ENCODE peak calls at places on chromosomes 5 and 9, in five cellular contexts. K is A549; Y is gastrocnemius medialis; O is activated CD8-positive, alpha-beta T cell treated with anti-CD3 and anti-CD28 coated beads for 36 hours; I is esophagus muscularis mucosa. E is an unnamed sample.

GRCh38 chr5:36790847-36791246 is 85.7 kb upstream of the NIPBL start:
- DNase-seq in K (no peak), Y (no peak), O (no peak), I (no peak), E (no peak)

GRCh38 chr9:89878003-89878411 is 273.2 kb downstream of the GADD45G start:
- DNase-seq in K (no peak), Y (peak; percentile 48), O (no peak), I (peak; percentile 66), E (no peak)

GRCh38 chr5:159038907-159039306 is 60.8 kb downstream of the EBF1 start:
- DNase-seq in K (no peak), Y (no peak), O (no peak), I (no peak), E (no peak)

GRCh38 chr9:78783743-78784142 is 486.8 kb downstream of the PSAT1 start:
- DNase-seq in K (peak; percentile 7), Y (no peak), O (no peak), I (no peak), E (no peak)

GRCh38 chr5:148162038-148162437 is 6.3 kb upstream of the SPINK14 start:
- DNase-seq in K (no peak), Y (no peak), O (no peak), I (no peak), E (no peak)

GRCh38 chr5:167205881-167206280 is 1085.6 kb upstream of the WWC1 start:
- DNase-seq in K (no peak), Y (no peak), O (no peak), I (no peak), E (no peak)

GRCh38 chr9:6355728-6356127 is 27.6 kb downstream of the TPD52L3 start:
- DNase-seq in K (no peak), Y (no peak), O (no peak), I (no peak), E (no peak)

GRCh38 chr9:89923961-89924504 is 319.2 kb downstream of the GADD45G start:
- DNase-seq in K (no peak), Y (no peak), O (peak; percentile 86), I (no peak), E (no peak)

GRCh38 chr9:12854218-12854617 is 79.4 kb downstream of the LURAP1L start:
- DNase-seq in K (no peak), Y (no peak), O (no peak), I (no peak), E (no peak)

GRCh38 chr9:83444110-83444509 is 94.1 kb downstream of the FRMD3 start:
- DNase-seq in K (no peak), Y (no peak), O (no peak), I (no peak), E (peak; percentile 33)

GRCh38 chr5:154159343-154159742 is 31.2 kb upstream of the GALNT10 start:
- DNase-seq in K (no peak), Y (no peak), O (no peak), I (no peak), E (no peak)

GRCh38 chr5:154162475-154163217 is 27.9 kb upstream of the GALNT10 start:
- DNase-seq in K (no peak), Y (no peak), O (no peak), I (no peak), E (no peak)

GRCh38 chr5:154158379-154158738 is 32.2 kb upstream of the GALNT10 start:
- DNase-seq in K (no peak), Y (no peak), O (no peak), I (no peak), E (no peak)

GRCh38 chr5:154163327-154163997 is 27.1 kb upstream of the GALNT10 start:
- DNase-seq in K (no peak), Y (no peak), O (no peak), I (no peak), E (no peak)

DNA sequence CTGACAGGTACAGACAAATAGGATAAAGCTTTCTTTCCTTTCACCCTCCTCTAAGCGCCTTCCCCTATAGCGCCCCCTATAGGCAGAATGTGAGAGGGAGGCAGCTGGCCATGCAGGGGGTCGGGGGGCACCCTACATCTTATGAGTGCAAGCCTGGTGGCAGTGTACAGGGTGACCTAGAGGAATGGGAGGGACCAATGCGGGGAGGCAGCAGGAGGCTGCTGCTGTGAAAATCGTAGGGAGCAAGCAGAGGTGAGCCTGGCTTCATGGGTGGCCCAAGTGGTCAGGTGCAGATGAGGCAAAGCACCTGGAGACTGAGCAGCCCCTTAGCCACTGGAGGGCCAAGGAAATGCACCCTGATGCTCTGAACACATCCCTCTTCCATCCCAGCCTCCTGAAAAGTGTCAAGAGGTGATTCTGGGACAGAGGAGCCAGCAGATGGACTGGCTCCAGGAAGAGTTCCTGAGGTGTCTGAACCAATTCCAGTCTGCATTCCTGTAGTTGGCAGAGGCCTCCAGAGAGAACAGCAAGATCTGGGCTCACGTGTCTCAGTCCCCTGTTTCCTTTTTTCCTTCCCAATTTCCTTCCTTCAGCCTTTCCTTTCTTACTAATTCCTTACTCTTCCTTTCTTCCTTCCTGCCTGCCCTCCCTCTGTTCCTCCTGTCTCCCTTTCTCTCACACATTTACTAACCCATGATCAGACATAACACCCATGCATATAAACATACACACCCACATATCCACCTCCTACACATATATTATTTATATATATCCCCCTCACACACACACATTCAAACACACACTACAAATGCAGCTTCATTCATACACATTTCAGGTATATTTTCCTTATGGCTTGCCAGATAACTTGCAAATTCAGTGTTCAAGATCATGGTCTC is 32.8 kb upstream of the GALNT10 start:
- DNase-seq in K (no peak), Y (no peak), O (peak; percentile 20), I (no peak), E (no peak)
- TF ChIP-seq CTCF in K (peak; percentile 41), Y (no peak), O (peak; percentile 44), I (peak; percentile 24), E (no peak)

GRCh38 chr9:132694144-132694543 is 23.9 kb downstream of the GTF3C4 start:
- DNase-seq in K (peak; percentile 24), Y (no peak), O (peak; percentile 36), I (no peak), E (no peak)
- TF ChIP-seq CTCF in K (no peak), Y (no peak), O (peak; percentile 43), I (no peak), E (no peak)

GRCh38 chr5:52943285-52943684 is 45.9 kb upstream of the ITGA2 start:
- DNase-seq in K (peak; percentile 21), Y (no peak), O (no peak), I (no peak), E (no peak)
- TF ChIP-seq CTCF in K (no peak), Y (no peak), O (no peak), I (no peak), E (no peak)

DNA sequence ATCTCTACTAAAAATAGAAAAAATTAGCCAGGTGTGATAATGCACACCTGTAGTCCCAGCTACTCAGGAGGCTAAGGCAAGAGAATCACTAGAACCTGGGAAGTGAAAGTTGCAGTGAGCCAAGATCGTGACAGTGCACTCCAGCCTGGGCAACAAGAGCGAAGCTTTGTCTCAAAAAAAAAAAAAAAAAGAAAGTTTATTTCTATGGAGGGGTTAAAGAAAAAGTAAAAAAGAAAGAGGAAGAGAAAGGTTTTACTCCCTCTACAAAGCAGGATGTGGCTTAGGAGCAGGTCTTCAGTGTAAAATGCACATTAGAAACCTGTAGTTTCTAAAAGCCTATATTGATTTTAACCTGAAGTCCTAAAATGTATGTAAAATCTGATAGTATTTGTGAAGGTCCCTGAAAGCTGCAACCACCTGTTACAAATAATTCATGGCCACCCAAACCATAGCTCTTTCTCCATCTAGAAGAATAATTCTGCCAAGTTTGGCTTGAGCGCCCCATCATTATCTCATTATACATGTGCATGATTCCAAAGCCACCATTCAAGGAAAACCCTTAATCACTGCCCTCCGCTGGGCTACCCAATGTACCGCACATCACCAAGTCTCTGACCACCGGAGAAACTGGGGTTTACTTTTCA is 3.4 kb downstream of the FNBP1 start:
- DNase-seq in K (peak; percentile 51), Y (no peak), O (peak; percentile 34), I (no peak), E (no peak)
- TF ChIP-seq CTCF in K (no peak), Y (no peak), O (no peak), I (no peak), E (no peak)

DNA sequence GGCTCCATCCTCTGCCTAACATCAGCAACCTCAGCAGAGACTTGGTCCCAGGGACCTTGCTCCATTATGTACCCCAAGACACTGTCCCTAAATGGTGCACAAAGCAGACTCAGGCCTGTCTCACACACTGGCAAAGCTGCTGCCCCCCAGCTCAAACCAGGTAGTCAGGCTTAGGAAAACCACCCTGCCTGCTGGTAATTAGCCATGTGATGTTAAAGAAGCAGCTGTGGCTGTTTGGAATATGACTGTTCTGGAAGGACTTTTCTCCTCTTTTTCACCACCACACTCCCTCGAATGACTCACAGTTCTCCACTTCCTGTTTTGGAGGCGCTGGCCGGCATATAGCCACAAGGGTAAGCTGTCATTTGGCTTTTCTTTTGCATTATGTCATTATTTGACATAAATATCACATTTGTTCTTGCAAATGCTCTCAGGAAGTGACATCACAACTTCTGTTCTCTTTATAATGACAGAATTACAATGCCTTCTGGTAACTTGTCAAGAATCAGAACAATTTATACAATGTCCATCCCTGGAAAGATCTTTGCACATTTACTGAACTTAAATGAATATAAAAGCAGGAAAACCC is 113.9 kb downstream of the SUSD1 start:
- DNase-seq in K (peak; percentile 80), Y (peak; percentile 46), O (peak; percentile 65), I (no peak), E (peak; percentile 53)
- TF ChIP-seq CTCF in K (no peak), Y (no peak), O (no peak), I (no peak), E (no peak)

DNA sequence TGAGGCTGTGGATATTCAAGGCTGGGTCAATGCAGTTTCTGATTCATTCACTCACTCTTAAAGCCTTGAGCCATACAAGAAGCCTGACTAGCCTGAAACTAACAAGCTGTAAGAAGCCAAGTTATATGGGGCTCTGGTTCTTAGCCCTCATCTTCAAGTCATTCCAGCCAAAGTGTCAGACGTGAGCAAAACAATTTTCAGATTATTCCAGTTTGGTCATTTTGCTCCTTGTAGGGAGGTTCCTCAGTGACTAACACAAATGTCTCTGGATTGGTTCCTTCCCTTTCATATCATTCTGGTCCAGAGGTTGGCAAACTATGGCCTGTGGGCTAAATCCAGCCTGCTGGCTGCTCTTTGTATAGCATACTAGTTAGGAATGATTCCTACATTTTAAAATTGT is 12.5 kb upstream of the SHOC1 start:
- DNase-seq in K (no peak), Y (no peak), O (no peak), I (no peak), E (no peak)
- TF ChIP-seq CTCF in K (no peak), Y (no peak), O (no peak), I (no peak), E (no peak)

GRCh38 chr9:38380230-38380871 is 12.2 kb upstream of the ALDH1B1 start:
- DNase-seq in K (no peak), Y (peak; percentile 48), O (no peak), I (no peak), E (no peak)
- TF ChIP-seq CTCF in K (no peak), Y (peak; percentile 34), O (no peak), I (no peak), E (no peak)

DNA sequence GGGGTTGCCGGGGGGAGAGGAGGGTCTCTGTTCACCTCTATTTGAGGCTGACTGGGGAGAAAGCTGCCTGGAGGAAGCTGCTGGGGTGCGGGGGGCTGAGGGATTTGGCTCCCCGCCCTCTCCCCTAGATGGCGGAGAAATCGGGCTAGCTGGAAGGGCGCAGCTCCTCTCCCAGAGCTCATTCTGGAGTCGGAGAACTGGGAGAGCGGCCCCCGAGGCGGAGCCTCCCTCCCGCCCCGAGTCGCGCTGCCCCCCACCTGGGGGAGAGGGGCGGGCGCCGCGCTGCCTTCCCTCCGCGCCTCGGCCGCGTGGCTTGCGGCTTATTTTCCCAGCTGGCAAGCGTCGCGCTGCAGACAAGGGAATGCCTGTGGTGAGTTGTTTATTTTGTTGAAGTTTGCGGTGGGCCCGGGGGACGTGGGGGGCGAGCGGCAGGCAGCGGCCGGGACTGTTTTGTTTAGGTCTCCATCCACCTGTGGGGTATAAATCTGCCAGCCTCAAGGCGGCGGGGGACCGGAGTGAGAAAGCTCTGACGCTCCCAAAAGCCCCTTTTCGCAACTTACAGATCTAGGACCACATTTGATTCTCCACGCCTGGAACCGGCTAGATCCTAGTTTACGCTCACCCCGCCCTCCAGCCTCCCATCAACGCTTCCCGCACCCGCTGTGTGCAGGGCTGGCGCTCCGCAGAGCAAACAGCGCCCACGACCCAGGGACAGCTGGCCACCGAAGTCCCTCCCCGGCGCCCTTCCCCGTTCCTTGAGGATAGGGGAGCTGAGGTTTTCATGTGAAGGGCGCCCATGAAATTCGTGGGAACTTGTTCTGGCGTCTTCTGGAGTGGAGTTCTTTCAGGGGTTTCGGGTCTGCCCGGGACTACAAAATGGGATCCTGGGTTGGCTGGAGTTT is 4.0 kb upstream of the RGMB start:
- DNase-seq in K (peak; percentile 16), Y (no peak), O (peak; percentile 63), I (no peak), E (no peak)
- TF ChIP-seq CTCF in K (peak; percentile 34), Y (no peak), O (peak; percentile 78), I (no peak), E (no peak)

E was measured in thoracic aorta.